ENCODE peak calls at places on chromosome 14, in seven cellular contexts. P, W, M, N, I, Z and D are unnamed samples.

GRCh38 chr14:77590845-77591506 is 25.5 kb downstream of the SPTLC2 start:
- DNase-seq in N (no peak), Z (no peak), P (peak; percentile 80), I (no peak), W (no peak), M (no peak), D (no peak)

GRCh38 chr14:98177551-98177950 is 1094.4 kb downstream of the BCL11B start:
- DNase-seq in I (no peak), P (no peak), Z (no peak), N (no peak), M (no peak), W (no peak), D (no peak)

GRCh38 chr14:98226411-98226810 is 1045.6 kb downstream of the BCL11B start:
- DNase-seq in W (no peak), I (no peak), N (no peak), M (no peak), Z (no peak), P (no peak), D (no peak)

GRCh38 chr14:76846331-76847047 is 20.3 kb downstream of the LRRC74A start:
- DNase-seq in W (no peak), I (no peak), N (peak; percentile 26), P (no peak), Z (no peak), M (no peak), D (no peak)

GRCh38 chr14:54102051-54102456 is 145.4 kb upstream of the BMP4 start:
- DNase-seq in P (peak; percentile 53), W (no peak), M (no peak), N (no peak), I (no peak), Z (no peak), D (no peak)

GRCh38 chr14:96904201-96904600 is 107.0 kb downstream of the VRK1 start:
- DNase-seq in P (peak; percentile 66), N (no peak), Z (no peak), W (no peak), I (no peak), M (peak; percentile 71), D (no peak)

GRCh38 chr14:91493169-91493568 is 16.9 kb downstream of the PPP4R3A start:
- DNase-seq in M (no peak), I (no peak), N (no peak), Z (no peak), W (no peak), P (no peak), D (peak; percentile 43)

GRCh38 chr14:68306934-68307758 is 485.7 kb downstream of the ZFP36L1 start:
- DNase-seq in W (no peak), P (peak; percentile 99), N (no peak), M (peak; percentile 44), I (peak; percentile 21), Z (no peak), D (peak; percentile 9)

DNA sequence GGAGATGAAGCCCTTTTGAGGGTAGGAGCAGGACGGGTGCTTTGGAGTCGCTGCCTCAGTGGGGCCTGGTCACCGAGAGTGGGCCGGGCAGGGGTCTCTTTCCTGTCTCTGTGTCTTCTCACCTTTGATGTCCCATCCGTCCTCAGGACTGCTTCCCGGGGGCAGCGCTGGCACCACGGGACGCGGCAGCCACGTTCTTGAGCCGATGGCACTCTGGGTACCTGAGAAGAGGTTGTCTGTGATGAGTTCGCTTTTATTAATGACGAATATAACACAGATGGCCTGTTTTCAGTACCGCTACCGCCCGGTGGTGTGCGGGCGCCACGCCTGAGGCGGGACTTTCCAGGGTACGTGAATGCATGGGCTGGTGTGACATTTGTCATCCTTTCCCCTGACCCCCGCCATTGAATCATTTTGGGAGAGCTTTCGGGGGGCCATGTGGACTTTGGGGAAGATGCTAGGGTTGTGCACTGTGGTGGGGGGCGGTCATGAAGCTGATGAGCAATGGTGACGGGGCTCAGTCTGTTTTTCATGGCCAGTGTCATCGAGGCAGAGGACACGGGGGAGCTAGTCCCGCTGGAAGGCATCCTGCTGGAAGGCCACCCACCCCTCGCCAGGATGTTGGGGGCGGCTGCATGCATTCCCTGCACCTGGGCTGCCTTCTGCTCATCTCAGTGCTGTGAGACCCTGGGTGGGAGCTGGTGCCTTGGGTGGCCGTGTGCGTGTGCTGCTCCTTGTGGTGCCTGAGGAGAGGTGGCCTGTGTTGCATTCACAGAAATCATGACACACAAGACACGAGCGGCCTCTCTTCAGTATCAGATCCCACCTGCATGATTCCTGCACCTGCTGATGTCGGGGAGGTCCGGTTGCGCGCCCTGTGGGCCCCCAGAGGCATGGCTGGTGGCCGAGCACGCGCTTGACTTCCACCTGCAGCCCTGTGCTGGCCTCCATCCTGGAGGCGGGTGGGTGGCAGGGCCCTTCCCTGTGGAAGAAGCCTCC is 162.5 kb upstream of the RTL1 start:
- DNase-seq in M (no peak), I (no peak), Z (no peak), N (no peak), W (no peak), P (no peak), D (no peak)
- H4K20me1 ChIP-seq in M (no peaks in the 10 kb centered on the region), I (no peaks in the 10 kb centered on the region), Z (no peaks in the 10 kb centered on the region), N (no peaks in the 10 kb centered on the region), W (no peaks in the 10 kb centered on the region), P (no peaks in the 10 kb centered on the region), D (no peaks in the 10 kb centered on the region)

DNA sequence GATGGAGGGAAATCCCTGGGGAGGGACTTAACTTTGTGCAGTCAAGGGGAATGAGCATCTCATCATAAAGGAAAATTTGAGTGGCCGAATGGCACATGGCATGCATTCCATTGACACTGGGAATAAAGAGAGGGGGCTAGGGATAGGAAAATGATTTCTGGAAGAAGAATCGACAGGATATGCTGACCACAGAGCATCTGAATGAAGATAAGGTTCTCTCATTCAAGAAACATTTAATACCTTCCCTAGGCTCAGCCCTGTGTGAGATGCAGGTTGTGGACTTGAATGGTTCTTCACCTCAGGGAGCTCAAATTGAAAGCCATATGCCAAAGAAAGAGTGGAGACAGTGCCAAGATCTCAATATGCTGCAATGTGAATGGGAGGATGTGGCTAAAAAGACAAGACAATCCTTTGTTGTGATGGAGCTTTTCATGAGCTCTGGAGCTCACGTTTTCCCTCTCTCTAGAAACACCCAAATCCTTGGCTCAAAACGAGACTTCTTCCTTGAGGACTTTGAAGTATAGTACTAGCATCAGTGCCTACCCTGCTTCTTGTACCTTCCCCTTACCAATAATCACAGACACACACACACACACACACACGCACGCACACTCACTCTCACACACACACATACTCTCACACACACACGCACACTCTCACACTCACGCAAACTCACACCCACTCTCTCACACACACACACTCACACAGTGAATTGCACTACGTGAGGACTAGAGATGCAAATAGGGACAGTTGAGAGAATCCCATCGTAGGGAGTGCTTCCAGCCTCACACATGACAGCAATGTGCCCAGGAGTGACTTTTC is 231.2 kb downstream of the PCNX1 start:
- DNase-seq in N (no peak), M (peak; percentile 56), I (no peak), Z (no peak), P (no peak), W (no peak), D (peak; percentile 38)
- H3K4me2 ChIP-seq in N (peak overlapping the region; percentile 36), M (no peak overlapping the region), I (peak overlapping the region; percentile 5), Z (no peak overlapping the region), P (no peak overlapping the region), W (no peak overlapping the region), D (peak overlapping the region; percentile 5)

GRCh38 chr14:31194095-31194494 is 13.5 kb downstream of the HECTD1 start:
- DNase-seq in I (no peak), W (no peak), N (no peak), P (no peak), M (peak; percentile 40), Z (no peak), D (peak; percentile 55)

GRCh38 chr14:31201111-31201510 is 6.5 kb downstream of the HECTD1 start:
- DNase-seq in N (no peak), P (no peak), I (no peak), Z (no peak), M (no peak), W (no peak), D (no peak)

GRCh38 chr14:31194661-31195060 is 12.9 kb downstream of the HECTD1 start:
- DNase-seq in Z (no peak), N (no peak), W (no peak), I (no peak), M (peak; percentile 3), P (no peak), D (peak; percentile 22)

GRCh38 chr14:31197671-31198070 is 9.9 kb downstream of the HECTD1 start:
- DNase-seq in I (no peak), N (no peak), W (no peak), M (no peak), Z (no peak), P (no peak), D (no peak)

DNA sequence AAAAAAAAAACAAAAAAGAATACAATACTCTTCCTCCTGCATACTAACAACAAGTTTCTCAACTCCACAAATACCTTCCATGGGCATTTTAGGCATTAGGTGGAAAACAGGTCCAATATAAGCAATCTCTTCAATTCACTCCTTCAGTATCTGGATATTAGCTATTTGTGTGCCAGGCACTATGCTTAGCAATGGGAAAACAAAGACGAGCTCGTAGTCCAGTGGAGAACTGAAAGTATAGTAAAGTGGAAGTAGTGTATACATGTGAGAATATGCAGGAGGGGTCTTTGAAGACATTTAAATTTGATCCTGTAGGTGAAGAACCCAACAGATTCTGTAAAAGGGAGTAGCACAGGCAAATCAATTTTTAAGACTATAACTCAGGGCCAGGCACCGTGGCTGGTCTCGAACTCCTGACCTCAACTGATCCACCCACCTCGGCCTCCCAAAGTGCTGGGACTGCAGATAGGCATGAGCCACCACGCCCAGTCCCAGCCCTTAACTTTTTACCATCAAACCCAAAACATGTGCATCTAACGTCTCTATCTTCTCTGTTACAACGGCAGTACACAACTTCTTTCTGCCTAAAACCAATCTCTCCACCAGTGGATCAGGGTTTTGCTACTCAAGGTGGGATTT is 10.6 kb downstream of the HECTD1 start:
- DNase-seq in I (no peak), M (no peak), P (no peak), W (no peak), Z (no peak), N (no peak), D (no peak)
- H4K20me1 ChIP-seq in I (no peaks in the 10 kb centered on the region), M (no peaks in the 10 kb centered on the region), P (no peaks in the 10 kb centered on the region), W (peaks cover 31% of the 10 kb centered on the region), Z (no peaks in the 10 kb centered on the region), N (peaks cover 16% of the 10 kb centered on the region), D (peaks cover 14% of the 10 kb centered on the region)

GRCh38 chr14:55128386-55129085 is 516 bp upstream of the LGALS3 start:
- DNase-seq in P (no peak), I (no peak), Z (no peak), M (no peak), N (no peak), W (no peak), D (peak; percentile 32)

GRCh38 chr14:55127491-55127951 is 1.5 kb upstream of the LGALS3 start:
- DNase-seq in P (peak; percentile 99), M (peak; percentile 83), W (no peak), N (no peak), Z (no peak), I (no peak), D (peak; percentile 84)

GRCh38 chr14:55126089-55126488 is 3.0 kb upstream of the LGALS3 start:
- DNase-seq in M (no peak), I (no peak), P (no peak), Z (no peak), W (no peak), N (no peak), D (peak; percentile 48)

GRCh38 chr14:55125403-55125802 is 3.6 kb upstream of the LGALS3 start:
- DNase-seq in W (no peak), N (no peak), I (no peak), P (peak; percentile 83), Z (no peak), M (no peak), D (no peak)

DNA sequence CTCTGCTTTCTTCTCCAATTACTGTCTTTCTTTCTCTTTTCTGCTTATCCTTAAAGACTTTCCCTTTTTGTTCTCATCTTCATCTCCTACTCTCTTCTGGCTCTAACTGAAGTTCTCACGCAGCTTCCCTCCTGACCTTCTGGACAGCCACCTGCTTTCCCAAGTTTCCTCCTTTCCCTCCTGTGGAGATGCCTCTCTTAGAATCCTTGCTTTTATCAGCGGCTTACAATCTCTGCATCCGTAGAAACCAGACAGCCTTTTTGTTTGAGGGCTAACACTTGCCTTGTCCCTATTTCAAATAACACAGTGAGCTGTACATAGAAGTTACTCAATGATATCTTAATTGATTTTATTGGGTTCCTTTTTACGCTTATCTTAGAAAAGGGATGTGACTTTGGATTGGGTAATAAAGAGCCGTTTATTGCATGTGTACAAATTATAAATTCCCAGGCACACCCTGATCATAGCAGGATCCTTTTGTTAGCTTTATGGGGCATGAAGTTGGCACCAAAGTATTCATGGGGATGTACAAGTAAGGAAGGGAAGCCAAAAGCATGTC is 2.0 kb upstream of the LGALS3 start:
- DNase-seq in W (no peak), M (no peak), N (no peak), P (peak; percentile 76), Z (no peak), I (no peak), D (no peak)
- H3K4me2 ChIP-seq in W (no peak overlapping the region), M (no peak overlapping the region), N (no peak overlapping the region), P (peak overlapping the region; percentile 81), Z (no peak overlapping the region), I (peak overlapping the region; percentile 77), D (no peak overlapping the region)